ENCODE peak calls at places on chromosomes 1 and 21, in nine cellular contexts. One of them, this sample, is unnamed.

GRCh38 chr1:72601035-72601674 is 318.8 kb upstream of the NEGR1 start:
- DNase-seq in T-helper 1 cell: no peak
- DNase-seq in substantia nigra: no peak
- DNase-seq in occipital lobe: no peak
- DNase-seq in NB4: no peak
- DNase-seq in skeletal muscle cell: no peak
- DNase-seq in glutamatergic neuron: no peak
- DNase-seq in activated CD8-positive, alpha-beta memory T cell treated with anti-CD3 and anti-CD28 coated beads, Interleukin-2, amount 10 ng/mL, durations not matched to agents 7 days and 5 days: no peak
- DNase-seq in cerebellar cortex: no peak
- DNase-seq in this sample: no peak

GRCh38 chr1:180270767-180271639 is 40.9 kb downstream of the LHX4 start:
- DNase-seq in cerebellar cortex: no peak
- DNase-seq in activated CD8-positive, alpha-beta memory T cell treated with anti-CD3 and anti-CD28 coated beads, Interleukin-2, amount 10 ng/mL, durations not matched to agents 7 days and 5 days: peak; percentile 32
- DNase-seq in occipital lobe: peak; percentile 11
- DNase-seq in substantia nigra: no peak
- DNase-seq in T-helper 1 cell: no peak
- DNase-seq in skeletal muscle cell: peak; percentile 65
- DNase-seq in NB4: no peak
- DNase-seq in glutamatergic neuron: no peak
- DNase-seq in this sample: no peak

GRCh38 chr1:91790296-91790851 is 95.6 kb downstream of the TGFBR3 start:
- DNase-seq in skeletal muscle cell: no peak
- DNase-seq in substantia nigra: no peak
- DNase-seq in glutamatergic neuron: no peak
- DNase-seq in cerebellar cortex: no peak
- DNase-seq in T-helper 1 cell: no peak
- DNase-seq in NB4: no peak
- DNase-seq in occipital lobe: no peak
- DNase-seq in activated CD8-positive, alpha-beta memory T cell treated with anti-CD3 and anti-CD28 coated beads, Interleukin-2, amount 10 ng/mL, durations not matched to agents 7 days and 5 days: no peak
- DNase-seq in this sample: no peak

GRCh38 chr1:61387829-61388228 is 305.5 kb downstream of the NFIA start:
- DNase-seq in cerebellar cortex: no peak
- DNase-seq in occipital lobe: no peak
- DNase-seq in T-helper 1 cell: no peak
- DNase-seq in glutamatergic neuron: no peak
- DNase-seq in NB4: no peak
- DNase-seq in substantia nigra: no peak
- DNase-seq in skeletal muscle cell: no peak
- DNase-seq in activated CD8-positive, alpha-beta memory T cell treated with anti-CD3 and anti-CD28 coated beads, Interleukin-2, amount 10 ng/mL, durations not matched to agents 7 days and 5 days: no peak
- DNase-seq in this sample: no peak

GRCh38 chr1:232891116-232891515 is 59.3 kb upstream of the NTPCR start:
- DNase-seq in NB4: peak; percentile 79
- DNase-seq in skeletal muscle cell: peak; percentile 29
- DNase-seq in T-helper 1 cell: no peak
- DNase-seq in substantia nigra: no peak
- DNase-seq in cerebellar cortex: no peak
- DNase-seq in activated CD8-positive, alpha-beta memory T cell treated with anti-CD3 and anti-CD28 coated beads, Interleukin-2, amount 10 ng/mL, durations not matched to agents 7 days and 5 days: no peak
- DNase-seq in glutamatergic neuron: no peak
- DNase-seq in occipital lobe: no peak
- DNase-seq in this sample: peak; percentile 95

GRCh38 chr1:47761974-47762373 is 235.2 kb downstream of the TRABD2B start:
- DNase-seq in skeletal muscle cell: no peak
- DNase-seq in glutamatergic neuron: no peak
- DNase-seq in activated CD8-positive, alpha-beta memory T cell treated with anti-CD3 and anti-CD28 coated beads, Interleukin-2, amount 10 ng/mL, durations not matched to agents 7 days and 5 days: no peak
- DNase-seq in substantia nigra: no peak
- DNase-seq in T-helper 1 cell: no peak
- DNase-seq in NB4: no peak
- DNase-seq in occipital lobe: no peak
- DNase-seq in cerebellar cortex: no peak
- DNase-seq in this sample: no peak

GRCh38 chr21:45611296-45611695 is 32.2 kb upstream of the PCBP3 start:
- DNase-seq in glutamatergic neuron: no peak
- DNase-seq in substantia nigra: no peak
- DNase-seq in T-helper 1 cell: no peak
- DNase-seq in NB4: no peak
- DNase-seq in occipital lobe: no peak
- DNase-seq in skeletal muscle cell: no peak
- DNase-seq in cerebellar cortex: no peak
- DNase-seq in activated CD8-positive, alpha-beta memory T cell treated with anti-CD3 and anti-CD28 coated beads, Interleukin-2, amount 10 ng/mL, durations not matched to agents 7 days and 5 days: no peak
- DNase-seq in this sample: no peak

GRCh38 chr1:231315887-231316286 is 21.8 kb downstream of the EXOC8 start:
- DNase-seq in cerebellar cortex: peak; percentile 26
- DNase-seq in glutamatergic neuron: peak; percentile 38
- DNase-seq in skeletal muscle cell: no peak
- DNase-seq in NB4: peak; percentile 65
- DNase-seq in T-helper 1 cell: peak; percentile 8
- DNase-seq in activated CD8-positive, alpha-beta memory T cell treated with anti-CD3 and anti-CD28 coated beads, Interleukin-2, amount 10 ng/mL, durations not matched to agents 7 days and 5 days: peak; percentile 57
- DNase-seq in occipital lobe: no peak
- DNase-seq in substantia nigra: no peak
- DNase-seq in this sample: no peak

GRCh38 chr1:8524637-8525157 is 206.8 kb downstream of the SLC45A1 start:
- DNase-seq in NB4: no peak
- DNase-seq in occipital lobe: no peak
- DNase-seq in skeletal muscle cell: no peak
- DNase-seq in activated CD8-positive, alpha-beta memory T cell treated with anti-CD3 and anti-CD28 coated beads, Interleukin-2, amount 10 ng/mL, durations not matched to agents 7 days and 5 days: no peak
- DNase-seq in cerebellar cortex: peak; percentile 32
- DNase-seq in glutamatergic neuron: no peak
- DNase-seq in T-helper 1 cell: no peak
- DNase-seq in substantia nigra: no peak
- DNase-seq in this sample: no peak